ENCODE peak calls at places on chromosomes 13 and 19, in five cellular contexts. V, R, M, U and J are unnamed samples.
A peak's percentile ranks its signal among the peaks of the same experiment; 100 is the strongest.

GRCh38 chr19:45079063-45079910 is at the start of gene GEMIN7:
- DNase-seq in M (peak; percentile 59), R (peak; percentile 50), U (peak; percentile 90), V (peak; percentile 89), J (peak; percentile 78)

GRCh38 chr19:347946-348861 is 3.6 kb upstream of the MIER2 start:
- DNase-seq in V (peak; percentile 70), R (peak; percentile 31), U (peak; percentile 35), M (no peak), J (no peak)

GRCh38 chr19:17948967-17949930 is 16.4 kb downstream of the CCDC124 start:
- DNase-seq in V (peak; percentile 38), R (no peak), U (no peak), M (no peak), J (no peak)

GRCh38 chr13:110518571-110518970 is 43.0 kb downstream of the RAB20 start:
- DNase-seq in V (no peak), U (no peak), M (no peak), R (no peak), J (no peak)

GRCh38 chr19:28687296-28687695 is 525.7 kb downstream of the UQCRFS1 start:
- DNase-seq in R (no peak), V (no peak), U (no peak), M (no peak), J (no peak)

GRCh38 chr13:19864339-19865309 is 1.2 kb upstream of the ZMYM5 start:
- DNase-seq in M (peak; percentile 9), V (peak; percentile 68), U (peak; percentile 86), R (peak; percentile 72), J (peak; percentile 65)

GRCh38 chr13:93847162-93847561 is 620.6 kb downstream of the GPC6 start:
- DNase-seq in U (no peak), M (peak; percentile 93), R (no peak), V (no peak), J (no peak)

GRCh38 chr13:110388141-110388943 is 81.3 kb downstream of the COL4A2 start:
- DNase-seq in M (peak; percentile 83), V (peak; percentile 66), R (peak; percentile 92), U (peak; percentile 59), J (no peak)

GRCh38 chr13:84553252-84553651 is 671.0 kb upstream of the SLITRK1 start:
- DNase-seq in M (no peak), U (no peak), R (no peak), V (no peak), J (no peak)

GRCh38 chr19:55179570-55180484 is at the start of gene SYT5:
- DNase-seq in R (no peak), U (peak; percentile 55), M (no peak), V (peak; percentile 69), J (peak; percentile 58)

GRCh38 chr19:33459691-33460090 is 61.9 kb downstream of the PEPD start:
- DNase-seq in R (no peak), M (no peak), V (peak; percentile 9), U (no peak), J (no peak)

GRCh38 chr13:41137241-41137640 is 4.6 kb upstream of the KBTBD6 start:
- DNase-seq in R (peak; percentile 72), V (no peak), M (peak; percentile 23), U (no peak), J (no peak)

GRCh38 chr13:65613004-65613403 is 1617.1 kb downstream of the PCDH9 start:
- DNase-seq in R (no peak), V (peak; percentile 33), U (peak; percentile 32), M (no peak), J (no peak)

GRCh38 chr13:113052206-113052605 is 53.4 kb upstream of the F7 start:
- DNase-seq in M (no peak), U (no peak), V (no peak), R (no peak), J (no peak)

GRCh38 chr13:95498886-95499285 is 53.6 kb upstream of the CLDN10 start:
- DNase-seq in M (no peak), R (no peak), U (no peak), V (no peak), J (no peak)

GRCh38 chr19:30722801-30723200 is 350.6 kb downstream of the ZNF536 start:
- DNase-seq in M (no peak), U (no peak), R (no peak), V (no peak), J (no peak)

GRCh38 chr19:54439174-54439851 is 9.7 kb upstream of the LENG8 start:
- DNase-seq in R (peak; percentile 28), U (peak; percentile 85), M (no peak), V (peak; percentile 83), J (no peak)

GRCh38 chr13:109114991-109115390 is 485.6 kb downstream of the MYO16 start:
- DNase-seq in R (no peak), V (no peak), U (no peak), M (no peak), J (no peak)

GRCh38 chr13:42574435-42575311 is 721 bp downstream of the TNFSF11 start:
- DNase-seq in U (peak; percentile 13), M (no peak), V (peak; percentile 43), R (no peak), J (no peak)

GRCh38 chr13:33184131-33184485 is 101.4 kb downstream of the STARD13 start:
- DNase-seq in U (peak; percentile 54), V (no peak), M (no peak), R (no peak), J (no peak)

GRCh38 chr19:2453431-2454025 is 3.2 kb downstream of the LMNB2 start:
- DNase-seq in R (peak; percentile 74), M (no peak), U (no peak), V (no peak), J (no peak)

GRCh38 chr19:339262-339887 is 5.2 kb downstream of the MIER2 start:
- DNase-seq in V (no peak), U (no peak), M (peak; percentile 22), R (no peak), J (no peak)

GRCh38 chr13:48559638-48560320 is 26.9 kb upstream of the RCBTB2 start:
- DNase-seq in V (no peak), U (no peak), R (no peak), M (peak; percentile 70), J (no peak)

GRCh38 chr19:17202249-17202648 is 12.9 kb upstream of the USE1 start:
- DNase-seq in M (no peak), V (no peak), U (no peak), R (no peak), J (no peak)

GRCh38 chr13:112940236-112940635 is 28.8 kb upstream of the MCF2L start:
- DNase-seq in R (no peak), U (no peak), M (no peak), V (no peak), J (no peak)

GRCh38 chr19:1266116-1266817 is 2.9 kb upstream of the CIRBP start:
- DNase-seq in R (peak; percentile 74), M (peak; percentile 78), U (peak; percentile 91), V (peak; percentile 87), J (peak; percentile 92)

GRCh38 chr13:42405665-42406390 is 133.9 kb downstream of the AKAP11 start:
- DNase-seq in R (no peak), V (no peak), M (peak; percentile 8), U (no peak), J (no peak)

GRCh38 chr19:8397746-8398721 is 7.9 kb downstream of the RAB11B start:
- DNase-seq in M (no peak), R (peak; percentile 82), U (no peak), V (no peak), J (no peak)
- H2BK5ac ChIP-seq in M (no peak overlapping the region), R (no peak overlapping the region), U (no peak overlapping the region), V (no peak overlapping the region), J (no peak overlapping the region)

GRCh38 chr19:4966591-4966990 is 2.3 kb upstream of the KDM4B start:
- DNase-seq in R (no peak), M (no peak), U (no peak), V (no peak), J (no peak)
- H2BK5ac ChIP-seq in R (no peak overlapping the region), M (no peak overlapping the region), U (no peak overlapping the region), V (no peak overlapping the region), J (no peak overlapping the region)

GRCh38 chr19:16117594-16118033 is 5.9 kb downstream of the RAB8A start:
- DNase-seq in R (no peak), U (no peak), V (peak; percentile 51), M (no peak), J (no peak)

GRCh38 chr19:16124953-16125352 is 13.3 kb downstream of the RAB8A start:
- DNase-seq in M (no peak), U (no peak), R (no peak), V (no peak), J (no peak)

GRCh38 chr19:16118489-16119033 is 6.9 kb downstream of the RAB8A start:
- DNase-seq in M (no peak), V (no peak), U (no peak), R (peak; percentile 19), J (no peak)

GRCh38 chr19:16121967-16122366 is 10.3 kb downstream of the RAB8A start:
- DNase-seq in V (no peak), U (no peak), M (no peak), R (peak; percentile 52), J (no peak)

DNA sequence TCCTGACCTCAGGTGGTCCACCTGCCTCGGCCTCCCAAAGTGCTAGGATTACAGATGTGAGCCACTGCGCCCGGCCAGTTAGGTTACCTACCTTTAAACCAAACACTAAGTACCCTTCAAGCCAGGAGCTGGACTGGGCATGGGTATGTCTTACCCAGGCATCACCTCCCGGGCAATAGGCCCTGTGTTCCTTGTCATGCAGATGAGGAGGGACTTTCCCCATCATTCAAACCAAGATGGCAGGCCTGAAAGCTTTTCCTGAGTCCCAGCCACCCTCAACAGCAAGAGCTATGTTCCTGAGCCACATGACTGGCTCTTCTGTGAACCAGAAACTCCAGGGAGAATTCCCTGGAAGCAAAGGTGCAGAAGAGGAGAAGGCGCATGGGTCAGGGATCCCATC is 9.5 kb downstream of the RAB8A start:
- DNase-seq in M (no peak), V (no peak), R (no peak), U (no peak), J (no peak)
- H2BK5ac ChIP-seq in M (no peak overlapping the region), V (no peak overlapping the region), R (no peak overlapping the region), U (no peak overlapping the region), J (no peak overlapping the region)

GRCh38 chr19:15107056-15108010 is at the start of gene SYDE1:
- DNase-seq in V (peak; percentile 81), M (peak; percentile 55), U (peak; percentile 88), R (peak; percentile 97), J (peak; percentile 71)
- H2BK5ac ChIP-seq in V (no peak within 1 kb of the TSS), M (peak within 1 kb of the TSS; percentile 97), U (peak within 1 kb of the TSS; percentile 65), R (peak within 1 kb of the TSS; percentile 92), J (peak within 1 kb of the TSS; percentile 98)

DNA sequence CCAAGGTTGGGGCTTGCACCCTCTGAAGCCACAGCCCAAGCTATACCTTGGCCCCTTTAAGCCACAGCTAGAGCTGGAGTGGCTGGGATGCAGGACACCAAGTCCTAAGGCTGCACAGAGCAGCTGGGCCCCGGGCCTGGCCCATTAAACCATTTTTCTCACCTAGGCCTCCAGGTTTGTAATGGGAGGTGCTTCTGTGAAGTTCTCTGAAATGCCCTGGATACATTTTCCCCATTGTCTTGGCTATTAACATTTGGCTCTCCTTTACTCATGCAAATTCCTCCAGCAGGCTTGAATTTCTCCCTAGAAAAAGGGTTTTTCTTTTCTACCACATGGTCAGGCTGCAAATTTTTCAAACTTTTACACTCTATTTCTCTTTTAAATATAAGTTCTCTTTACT is 93.8 kb upstream of the FGF14 start:
- DNase-seq in R (no peak), V (no peak), M (no peak), U (no peak), J (no peak)
- H2BK5ac ChIP-seq in R (no peak overlapping the region), V (no peak overlapping the region), M (no peak overlapping the region), U (no peak overlapping the region), J (no peak overlapping the region)